ENCODE peak calls at places on chromosomes 4 and X, in seven cellular contexts. Q is C1 segment of cervical spinal cord, Z is colonic mucosa, M is DMS153, B is RPMI7951, N is progenitor cell of endocrine pancreas, V is nephron progenitor cell. L is an unnamed sample.

GRCh38 chr4:139454111-139454600 is at the start of gene RAB33B:
- DNase-seq in Q (no peak), Z (no peak), M (no peak), B (peak), N (no peak), V (no peak), L (no peak)

GRCh38 chr4:8099981-8100464 is 58.6 kb downstream of the ABLIM2 start:
- DNase-seq in Q (no peak), Z (no peak), M (no peak), B (no peak), N (no peak), V (no peak), L (no peak)

GRCh38 chr4:88382621-88383020 is 4.0 kb downstream of the HERC6 start:
- DNase-seq in Q (no peak), Z (no peak), M (no peak), B (peak), N (no peak), V (no peak), L (no peak)

GRCh38 chr4:107780665-107781064 is 44.1 kb upstream of the SGMS2 start:
- DNase-seq in Q (no peak), Z (no peak), M (no peak), B (no peak), N (no peak), V (peak), L (peak)

GRCh38 chrX:127621780-127622179 is 430.4 kb downstream of the ACTRT1 start:
- DNase-seq in Q (no peak), Z (no peak), M (no peak), B (no peak), N (no peak), V (no peak), L (no peak)

GRCh38 chrX:54641530-54641929 is 111.5 kb downstream of the GNL3L start:
- DNase-seq in Q (no peak), Z (no peak), M (no peak), B (no peak), N (no peak), V (no peak), L (no peak)

GRCh38 chr4:83010111-83010521 is 507 bp downstream of the LIN54 start:
- DNase-seq in Q (no peak), Z (no peak), M (no peak), B (peak), N (no peak), V (no peak), L (no peak)

GRCh38 chrX:87265518-87265917 is 252.1 kb upstream of the KLHL4 start:
- DNase-seq in Q (no peak), Z (no peak), M (no peak), B (no peak), N (no peak), V (no peak), L (no peak)

GRCh38 chr4:38279650-38280322 is 319.6 kb downstream of the PTTG2 start:
- DNase-seq in Q (no peak), Z (peak), M (peak), B (no peak), N (no peak), V (no peak), L (no peak)

GRCh38 chr4:177401658-177402273 is 40.5 kb downstream of the AGA start:
- DNase-seq in Q (no peak), Z (no peak), M (no peak), B (no peak), N (no peak), V (no peak), L (no peak)

GRCh38 chr4:7710126-7710525 is 229.5 kb downstream of the AFAP1 start:
- DNase-seq in Q (no peak), Z (no peak), M (no peak), B (no peak), N (no peak), V (no peak), L (no peak)

GRCh38 chr4:140308366-140309123 is 64.9 kb upstream of the SCOC start:
- DNase-seq in Q (no peak), Z (peak), M (peak), B (peak), N (no peak), V (no peak), L (no peak)

GRCh38 chr4:83356899-83357661 is 22.4 kb upstream of the HPSE start:
- DNase-seq in Q (no peak), Z (no peak), M (no peak), B (peak), N (no peak), V (no peak), L (peak)

GRCh38 chr4:8896071-8896470 is 24.4 kb upstream of the HMX1 start:
- DNase-seq in Q (no peak), Z (no peak), M (no peak), B (no peak), N (no peak), V (no peak), L (no peak)

GRCh38 chr4:13359809-13360208 is 124.3 kb downstream of the RAB28 start:
- DNase-seq in Q (no peak), Z (no peak), M (no peak), B (no peak), N (no peak), V (no peak), L (no peak)

GRCh38 chr4:155007660-155008176 is 200.7 kb upstream of the NPY2R start:
- DNase-seq in Q (no peak), Z (no peak), M (no peak), B (no peak), N (no peak), V (no peak), L (peak)

GRCh38 chrX:110178179-110178865 is 139.6 kb downstream of the AMMECR1 start:
- DNase-seq in Q (no peak), Z (no peak), M (no peak), B (peak), N (no peak), V (no peak), L (peak)

GRCh38 chrX:26586570-26586969 is 370.6 kb downstream of the MAGEB5 start:
- DNase-seq in Q (no peak), Z (no peak), M (no peak), B (no peak), N (no peak), V (no peak), L (no peak)

GRCh38 chrX:119655125-119655524 is 37.8 kb downstream of the SEPTIN6 start:
- DNase-seq in Q (no peak), Z (no peak), M (no peak), B (peak), N (no peak), V (no peak), L (peak)

GRCh38 chr4:184457530-184458249 is 16.7 kb downstream of the IRF2 start:
- DNase-seq in Q (no peak), Z (no peak), M (no peak), B (no peak), N (no peak), V (no peak), L (no peak)

GRCh38 chr4:2266181-2266580 is 4.3 kb upstream of the MXD4 start:
- DNase-seq in Q (peak), Z (peak), M (no peak), B (no peak), N (no peak), V (no peak), L (no peak)

GRCh38 chr4:6878451-6879059 is 31.1 kb upstream of the TBC1D14 start:
- DNase-seq in Q (no peak), Z (no peak), M (no peak), B (no peak), N (no peak), V (no peak), L (no peak)

GRCh38 chr4:159027535-159027934 is 75.3 kb upstream of the RAPGEF2 start:
- DNase-seq in Q (no peak), Z (no peak), M (no peak), B (no peak), N (no peak), V (no peak), L (no peak)

GRCh38 chr4:176547005-176547404 is 227.2 kb downstream of the SPCS3 start:
- DNase-seq in Q (no peak), Z (no peak), M (no peak), B (peak), N (no peak), V (no peak), L (no peak)

GRCh38 chr4:76531597-76531996 is 96.6 kb downstream of the SHROOM3 start:
- DNase-seq in Q (no peak), Z (no peak), M (no peak), B (no peak), N (no peak), V (no peak), L (no peak)

GRCh38 chr4:86048426-86048825 is 311.4 kb downstream of the MAPK10 start:
- DNase-seq in Q (no peak), Z (no peak), M (no peak), B (peak), N (no peak), V (no peak), L (no peak)

GRCh38 chr4:86594559-86595425 is 677 bp downstream of the PTPN13 start:
- DNase-seq in Q (peak), Z (peak), M (no peak), B (peak), N (peak), V (peak), L (peak)

GRCh38 chrX:26889574-26889973 is 573.6 kb downstream of the PPP4R3C start:
- DNase-seq in Q (no peak), Z (no peak), M (no peak), B (no peak), N (no peak), V (no peak), L (no peak)

GRCh38 chr4:175369087-175369486 is 443.0 kb downstream of the GPM6A start:
- DNase-seq in Q (no peak), Z (no peak), M (no peak), B (peak), N (no peak), V (no peak), L (no peak)

GRCh38 chrX:65596270-65596669 is 61.7 kb upstream of the LAS1L start:
- DNase-seq in Q (no peak), Z (no peak), M (no peak), B (peak), N (no peak), V (no peak), L (peak)

GRCh38 chr4:28211714-28212470 is 1351.3 kb downstream of the STIM2 start:
- DNase-seq in Q (no peak), Z (no peak), M (no peak), B (no peak), N (no peak), V (no peak), L (no peak)

GRCh38 chrX:102517331-102517730 is 792 bp upstream of the TMSB15A start:
- DNase-seq in Q (no peak), Z (no peak), M (peak), B (peak), N (no peak), V (no peak), L (peak)

GRCh38 chrX:129984196-129984962 is 1.9 kb downstream of the BCORL1 start:
- DNase-seq in Q (no peak), Z (peak), M (no peak), B (peak), N (peak), V (peak), L (no peak)

GRCh38 chr4:34731045-34731444 is 1513.3 kb downstream of the ARAP2 start:
- DNase-seq in Q (no peak), Z (no peak), M (no peak), B (no peak), N (no peak), V (no peak), L (no peak)

GRCh38 chrX:153539171-153539978 is 21.9 kb downstream of the ATP2B3 start:
- DNase-seq in Q (peak), Z (peak), M (no peak), B (peak), N (peak), V (peak), L (peak)

GRCh38 chr4:54439831-54440243 is 210.7 kb downstream of the PDGFRA start:
- DNase-seq in Q (no peak), Z (peak), M (no peak), B (peak), N (no peak), V (no peak), L (peak)

GRCh38 chr4:158750379-158750778 is 18.4 kb upstream of the FNIP2 start:
- DNase-seq in Q (no peak), Z (no peak), M (no peak), B (peak), N (no peak), V (no peak), L (no peak)

L was measured in A673.